ENCODE peak calls at places on chromosome X, in nine cellular contexts. One of them, this sample, is unnamed.

GRCh38 chrX:136261316-136261715 is 10.1 kb upstream of the MAP7D3 start:
- DNase-seq in globus pallidus: no peak
- DNase-seq in OCI-M1: no peak
- DNase-seq in activated T-cell treated with anti-CD3 and anti-CD28 coated beads for 24 hours: no peak
- DNase-seq in RPMI8226: no peak
- DNase-seq in stimulated activated CD8-positive, alpha-beta memory T cell treated with anti-CD3 and anti-CD28 coated beads, Interleukin-7, amount 100 ng/mL, for 4 hours: no peak
- DNase-seq in HEK293T: no peak
- DNase-seq in psoas muscle: no peak
- DNase-seq in neural progenitor cell: no peak
- DNase-seq in this sample: no peak

GRCh38 chrX:17933856-17934255 is 72.8 kb upstream of the RAI2 start:
- DNase-seq in activated T-cell treated with anti-CD3 and anti-CD28 coated beads for 24 hours: no peak
- DNase-seq in psoas muscle: no peak
- DNase-seq in neural progenitor cell: no peak
- DNase-seq in RPMI8226: no peak
- DNase-seq in OCI-M1: no peak
- DNase-seq in stimulated activated CD8-positive, alpha-beta memory T cell treated with anti-CD3 and anti-CD28 coated beads, Interleukin-7, amount 100 ng/mL, for 4 hours: no peak
- DNase-seq in HEK293T: no peak
- DNase-seq in globus pallidus: no peak
- DNase-seq in this sample: no peak

GRCh38 chrX:70476934-70477733 is 32.5 kb downstream of the DLG3 start:
- DNase-seq in HEK293T: no peak
- DNase-seq in globus pallidus: no peak
- DNase-seq in OCI-M1: peak
- DNase-seq in neural progenitor cell: peak
- DNase-seq in RPMI8226: no peak
- DNase-seq in activated T-cell treated with anti-CD3 and anti-CD28 coated beads for 24 hours: no peak
- DNase-seq in stimulated activated CD8-positive, alpha-beta memory T cell treated with anti-CD3 and anti-CD28 coated beads, Interleukin-7, amount 100 ng/mL, for 4 hours: no peak
- DNase-seq in psoas muscle: no peak
- DNase-seq in this sample: no peak

GRCh38 chrX:20173856-20174255 is 32.2 kb upstream of the EIF1AX start:
- DNase-seq in stimulated activated CD8-positive, alpha-beta memory T cell treated with anti-CD3 and anti-CD28 coated beads, Interleukin-7, amount 100 ng/mL, for 4 hours: no peak
- DNase-seq in RPMI8226: no peak
- DNase-seq in OCI-M1: no peak
- DNase-seq in activated T-cell treated with anti-CD3 and anti-CD28 coated beads for 24 hours: no peak
- DNase-seq in psoas muscle: no peak
- DNase-seq in globus pallidus: no peak
- DNase-seq in HEK293T: no peak
- DNase-seq in neural progenitor cell: no peak
- DNase-seq in this sample: no peak

GRCh38 chrX:72620550-72621145 is 48.0 kb upstream of the HDAC8 start:
- DNase-seq in psoas muscle: peak
- DNase-seq in neural progenitor cell: no peak
- DNase-seq in HEK293T: peak
- DNase-seq in OCI-M1: no peak
- DNase-seq in stimulated activated CD8-positive, alpha-beta memory T cell treated with anti-CD3 and anti-CD28 coated beads, Interleukin-7, amount 100 ng/mL, for 4 hours: no peak
- DNase-seq in activated T-cell treated with anti-CD3 and anti-CD28 coated beads for 24 hours: peak
- DNase-seq in RPMI8226: no peak
- DNase-seq in globus pallidus: no peak
- DNase-seq in this sample: no peak

GRCh38 chrX:2550288-2551020 is 49.7 kb upstream of the DHRSX start:
- DNase-seq in neural progenitor cell: no peak
- DNase-seq in RPMI8226: no peak
- DNase-seq in OCI-M1: no peak
- DNase-seq in psoas muscle: no peak
- DNase-seq in stimulated activated CD8-positive, alpha-beta memory T cell treated with anti-CD3 and anti-CD28 coated beads, Interleukin-7, amount 100 ng/mL, for 4 hours: no peak
- DNase-seq in HEK293T: no peak
- DNase-seq in activated T-cell treated with anti-CD3 and anti-CD28 coated beads for 24 hours: no peak
- DNase-seq in globus pallidus: no peak
- DNase-seq in this sample: no peak

GRCh38 chrX:17738737-17739535 is 1.6 kb downstream of the SCML1 start:
- DNase-seq in neural progenitor cell: no peak
- DNase-seq in stimulated activated CD8-positive, alpha-beta memory T cell treated with anti-CD3 and anti-CD28 coated beads, Interleukin-7, amount 100 ng/mL, for 4 hours: no peak
- DNase-seq in globus pallidus: no peak
- DNase-seq in activated T-cell treated with anti-CD3 and anti-CD28 coated beads for 24 hours: no peak
- DNase-seq in OCI-M1: no peak
- DNase-seq in RPMI8226: no peak
- DNase-seq in psoas muscle: no peak
- DNase-seq in HEK293T: no peak
- DNase-seq in this sample: no peak

GRCh38 chrX:39813631-39814246 is 284.0 kb downstream of the BCOR start:
- DNase-seq in psoas muscle: peak
- DNase-seq in globus pallidus: peak
- DNase-seq in stimulated activated CD8-positive, alpha-beta memory T cell treated with anti-CD3 and anti-CD28 coated beads, Interleukin-7, amount 100 ng/mL, for 4 hours: no peak
- DNase-seq in neural progenitor cell: no peak
- DNase-seq in RPMI8226: no peak
- DNase-seq in HEK293T: no peak
- DNase-seq in OCI-M1: no peak
- DNase-seq in activated T-cell treated with anti-CD3 and anti-CD28 coated beads for 24 hours: no peak
- DNase-seq in this sample: peak

GRCh38 chrX:116395752-116396151 is 40.7 kb upstream of the SLC6A14 start:
- DNase-seq in RPMI8226: no peak
- DNase-seq in psoas muscle: no peak
- DNase-seq in globus pallidus: no peak
- DNase-seq in OCI-M1: no peak
- DNase-seq in neural progenitor cell: no peak
- DNase-seq in activated T-cell treated with anti-CD3 and anti-CD28 coated beads for 24 hours: no peak
- DNase-seq in stimulated activated CD8-positive, alpha-beta memory T cell treated with anti-CD3 and anti-CD28 coated beads, Interleukin-7, amount 100 ng/mL, for 4 hours: no peak
- DNase-seq in HEK293T: no peak
- DNase-seq in this sample: no peak

GRCh38 chrX:111519215-111519614 is 7.8 kb downstream of the SERTM2 start:
- DNase-seq in neural progenitor cell: peak
- DNase-seq in RPMI8226: no peak
- DNase-seq in stimulated activated CD8-positive, alpha-beta memory T cell treated with anti-CD3 and anti-CD28 coated beads, Interleukin-7, amount 100 ng/mL, for 4 hours: no peak
- DNase-seq in globus pallidus: no peak
- DNase-seq in OCI-M1: peak
- DNase-seq in HEK293T: no peak
- DNase-seq in psoas muscle: no peak
- DNase-seq in activated T-cell treated with anti-CD3 and anti-CD28 coated beads for 24 hours: no peak
- DNase-seq in this sample: no peak

GRCh38 chrX:24245201-24245600 is 68.7 kb downstream of the SUPT20HL2 start:
- DNase-seq in RPMI8226: no peak
- DNase-seq in neural progenitor cell: peak
- DNase-seq in globus pallidus: no peak
- DNase-seq in activated T-cell treated with anti-CD3 and anti-CD28 coated beads for 24 hours: no peak
- DNase-seq in psoas muscle: no peak
- DNase-seq in OCI-M1: no peak
- DNase-seq in stimulated activated CD8-positive, alpha-beta memory T cell treated with anti-CD3 and anti-CD28 coated beads, Interleukin-7, amount 100 ng/mL, for 4 hours: no peak
- DNase-seq in HEK293T: no peak
- DNase-seq in this sample: no peak

GRCh38 chrX:148872153-148872540 is 371.7 kb downstream of the AFF2 start:
- DNase-seq in globus pallidus: no peak
- DNase-seq in activated T-cell treated with anti-CD3 and anti-CD28 coated beads for 24 hours: no peak
- DNase-seq in neural progenitor cell: no peak
- DNase-seq in HEK293T: no peak
- DNase-seq in psoas muscle: no peak
- DNase-seq in RPMI8226: no peak
- DNase-seq in stimulated activated CD8-positive, alpha-beta memory T cell treated with anti-CD3 and anti-CD28 coated beads, Interleukin-7, amount 100 ng/mL, for 4 hours: no peak
- DNase-seq in OCI-M1: no peak
- DNase-seq in this sample: no peak

GRCh38 chrX:69746051-69746450 is 130.1 kb downstream of the EDA start:
- DNase-seq in RPMI8226: peak
- DNase-seq in HEK293T: no peak
- DNase-seq in activated T-cell treated with anti-CD3 and anti-CD28 coated beads for 24 hours: no peak
- DNase-seq in globus pallidus: no peak
- DNase-seq in stimulated activated CD8-positive, alpha-beta memory T cell treated with anti-CD3 and anti-CD28 coated beads, Interleukin-7, amount 100 ng/mL, for 4 hours: no peak
- DNase-seq in neural progenitor cell: no peak
- DNase-seq in psoas muscle: no peak
- DNase-seq in OCI-M1: no peak
- DNase-seq in this sample: no peak

GRCh38 chrX:13688384-13688771 is 550 bp upstream of the RAB9A start:
- DNase-seq in HEK293T: no peak
- DNase-seq in globus pallidus: no peak
- DNase-seq in OCI-M1: peak
- DNase-seq in stimulated activated CD8-positive, alpha-beta memory T cell treated with anti-CD3 and anti-CD28 coated beads, Interleukin-7, amount 100 ng/mL, for 4 hours: no peak
- DNase-seq in activated T-cell treated with anti-CD3 and anti-CD28 coated beads for 24 hours: no peak
- DNase-seq in neural progenitor cell: no peak
- DNase-seq in RPMI8226: no peak
- DNase-seq in psoas muscle: no peak
- DNase-seq in this sample: no peak

GRCh38 chrX:40154853-40155616 is 57.3 kb upstream of the BCOR start:
- DNase-seq in RPMI8226: peak
- DNase-seq in neural progenitor cell: peak
- DNase-seq in OCI-M1: peak
- DNase-seq in globus pallidus: peak
- DNase-seq in psoas muscle: peak
- DNase-seq in stimulated activated CD8-positive, alpha-beta memory T cell treated with anti-CD3 and anti-CD28 coated beads, Interleukin-7, amount 100 ng/mL, for 4 hours: no peak
- DNase-seq in HEK293T: no peak
- DNase-seq in activated T-cell treated with anti-CD3 and anti-CD28 coated beads for 24 hours: no peak
- DNase-seq in this sample: no peak

GRCh38 chrX:76076124-76076523 is 96.7 kb upstream of the PBDC1 start:
- DNase-seq in globus pallidus: no peak
- DNase-seq in stimulated activated CD8-positive, alpha-beta memory T cell treated with anti-CD3 and anti-CD28 coated beads, Interleukin-7, amount 100 ng/mL, for 4 hours: no peak
- DNase-seq in RPMI8226: no peak
- DNase-seq in neural progenitor cell: no peak
- DNase-seq in HEK293T: no peak
- DNase-seq in psoas muscle: no peak
- DNase-seq in activated T-cell treated with anti-CD3 and anti-CD28 coated beads for 24 hours: no peak
- DNase-seq in OCI-M1: no peak
- DNase-seq in this sample: no peak

GRCh38 chrX:140318306-140318705 is 186.6 kb downstream of the SOX3 start:
- DNase-seq in OCI-M1: no peak
- DNase-seq in neural progenitor cell: peak
- DNase-seq in RPMI8226: no peak
- DNase-seq in HEK293T: no peak
- DNase-seq in psoas muscle: no peak
- DNase-seq in globus pallidus: peak
- DNase-seq in activated T-cell treated with anti-CD3 and anti-CD28 coated beads for 24 hours: no peak
- DNase-seq in stimulated activated CD8-positive, alpha-beta memory T cell treated with anti-CD3 and anti-CD28 coated beads, Interleukin-7, amount 100 ng/mL, for 4 hours: no peak
- DNase-seq in this sample: no peak

GRCh38 chrX:40855932-40856515 is 120.7 kb upstream of the MED14 start:
- DNase-seq in stimulated activated CD8-positive, alpha-beta memory T cell treated with anti-CD3 and anti-CD28 coated beads, Interleukin-7, amount 100 ng/mL, for 4 hours: no peak
- DNase-seq in activated T-cell treated with anti-CD3 and anti-CD28 coated beads for 24 hours: no peak
- DNase-seq in psoas muscle: no peak
- DNase-seq in globus pallidus: no peak
- DNase-seq in neural progenitor cell: no peak
- DNase-seq in RPMI8226: no peak
- DNase-seq in HEK293T: no peak
- DNase-seq in OCI-M1: no peak
- DNase-seq in this sample: no peak

GRCh38 chrX:134753185-134754008 is 95.1 kb upstream of the PLAC1 start:
- DNase-seq in stimulated activated CD8-positive, alpha-beta memory T cell treated with anti-CD3 and anti-CD28 coated beads, Interleukin-7, amount 100 ng/mL, for 4 hours: no peak
- DNase-seq in RPMI8226: no peak
- DNase-seq in activated T-cell treated with anti-CD3 and anti-CD28 coated beads for 24 hours: no peak
- DNase-seq in HEK293T: peak
- DNase-seq in neural progenitor cell: no peak
- DNase-seq in globus pallidus: no peak
- DNase-seq in OCI-M1: peak
- DNase-seq in psoas muscle: no peak
- DNase-seq in this sample: no peak

GRCh38 chrX:138886769-138887168 is 175.3 kb upstream of the FGF13 start:
- DNase-seq in activated T-cell treated with anti-CD3 and anti-CD28 coated beads for 24 hours: no peak
- DNase-seq in HEK293T: no peak
- DNase-seq in RPMI8226: no peak
- DNase-seq in neural progenitor cell: no peak
- DNase-seq in stimulated activated CD8-positive, alpha-beta memory T cell treated with anti-CD3 and anti-CD28 coated beads, Interleukin-7, amount 100 ng/mL, for 4 hours: no peak
- DNase-seq in psoas muscle: no peak
- DNase-seq in OCI-M1: no peak
- DNase-seq in globus pallidus: no peak
- DNase-seq in this sample: no peak

GRCh38 chrX:147738260-147738659 is 173.5 kb upstream of the FMR1 start:
- DNase-seq in HEK293T: no peak
- DNase-seq in psoas muscle: no peak
- DNase-seq in RPMI8226: no peak
- DNase-seq in stimulated activated CD8-positive, alpha-beta memory T cell treated with anti-CD3 and anti-CD28 coated beads, Interleukin-7, amount 100 ng/mL, for 4 hours: no peak
- DNase-seq in globus pallidus: no peak
- DNase-seq in OCI-M1: peak
- DNase-seq in activated T-cell treated with anti-CD3 and anti-CD28 coated beads for 24 hours: no peak
- DNase-seq in neural progenitor cell: no peak
- DNase-seq in this sample: no peak

GRCh38 chrX:1719270-1719669 is 104.4 kb downstream of the ASMT start:
- DNase-seq in RPMI8226: no peak
- DNase-seq in stimulated activated CD8-positive, alpha-beta memory T cell treated with anti-CD3 and anti-CD28 coated beads, Interleukin-7, amount 100 ng/mL, for 4 hours: no peak
- DNase-seq in neural progenitor cell: no peak
- DNase-seq in HEK293T: no peak
- DNase-seq in activated T-cell treated with anti-CD3 and anti-CD28 coated beads for 24 hours: no peak
- DNase-seq in OCI-M1: no peak
- DNase-seq in globus pallidus: no peak
- DNase-seq in psoas muscle: no peak
- DNase-seq in this sample: no peak

GRCh38 chrX:153863251-153863991 is 22.6 kb downstream of the L1CAM start:
- DNase-seq in neural progenitor cell: no peak
- DNase-seq in RPMI8226: no peak
- DNase-seq in psoas muscle: no peak
- DNase-seq in activated T-cell treated with anti-CD3 and anti-CD28 coated beads for 24 hours: no peak
- DNase-seq in stimulated activated CD8-positive, alpha-beta memory T cell treated with anti-CD3 and anti-CD28 coated beads, Interleukin-7, amount 100 ng/mL, for 4 hours: no peak
- DNase-seq in OCI-M1: no peak
- DNase-seq in HEK293T: no peak
- DNase-seq in globus pallidus: no peak
- DNase-seq in this sample: no peak